ENCODE peak calls at places on chromosomes 16 and 17, in seven cellular contexts. One of them, this sample, is unnamed.

GRCh38 chr16:23174622-23175021 is 7.9 kb upstream of the SCNN1G start:
- DNase-seq in nephron progenitor cell: peak
- DNase-seq in body of pancreas: no peak
- DNase-seq in AG09309: no peak
- DNase-seq in B cell: no peak
- DNase-seq in PC-3: peak
- DNase-seq in neural crest cell: no peak
- DNase-seq in this sample: no peak

GRCh38 chr16:4109250-4109736 is 6.9 kb downstream of the ADCY9 start:
- DNase-seq in AG09309: no peak
- DNase-seq in body of pancreas: peak
- DNase-seq in B cell: no peak
- DNase-seq in PC-3: no peak
- DNase-seq in nephron progenitor cell: no peak
- DNase-seq in neural crest cell: no peak
- DNase-seq in this sample: no peak

GRCh38 chr16:46747777-46748651 is at the start of gene MYLK3:
- DNase-seq in nephron progenitor cell: no peak
- DNase-seq in AG09309: no peak
- DNase-seq in neural crest cell: no peak
- DNase-seq in B cell: no peak
- DNase-seq in body of pancreas: no peak
- DNase-seq in PC-3: no peak
- DNase-seq in this sample: no peak

GRCh38 chr16:30474062-30474452 is 1.5 kb downstream of the ITGAL start:
- DNase-seq in B cell: no peak
- DNase-seq in PC-3: no peak
- DNase-seq in neural crest cell: no peak
- DNase-seq in nephron progenitor cell: no peak
- DNase-seq in AG09309: no peak
- DNase-seq in body of pancreas: no peak
- DNase-seq in this sample: no peak

GRCh38 chr16:78257376-78257728 is 157.9 kb downstream of the WWOX start:
- DNase-seq in AG09309: no peak
- DNase-seq in PC-3: no peak
- DNase-seq in neural crest cell: no peak
- DNase-seq in B cell: no peak
- DNase-seq in nephron progenitor cell: peak
- DNase-seq in body of pancreas: no peak
- DNase-seq in this sample: no peak

GRCh38 chr17:65797101-65797500 is 235.7 kb upstream of the AXIN2 start:
- DNase-seq in neural crest cell: no peak
- DNase-seq in B cell: no peak
- DNase-seq in PC-3: no peak
- DNase-seq in nephron progenitor cell: no peak
- DNase-seq in body of pancreas: no peak
- DNase-seq in AG09309: no peak
- DNase-seq in this sample: no peak

GRCh38 chr16:30659507-30660423 is 1.5 kb downstream of the FBRS start:
- DNase-seq in AG09309: no peak
- DNase-seq in B cell: peak
- DNase-seq in body of pancreas: no peak
- DNase-seq in neural crest cell: no peak
- DNase-seq in nephron progenitor cell: peak
- DNase-seq in PC-3: no peak
- DNase-seq in this sample: peak

GRCh38 chr17:70187383-70187782 is 18.1 kb downstream of the KCNJ2 start:
- DNase-seq in neural crest cell: no peak
- DNase-seq in PC-3: peak
- DNase-seq in AG09309: no peak
- DNase-seq in body of pancreas: no peak
- DNase-seq in nephron progenitor cell: no peak
- DNase-seq in B cell: no peak
- DNase-seq in this sample: no peak

GRCh38 chr16:9797306-9797705 is 384.9 kb downstream of the GRIN2A start:
- DNase-seq in B cell: no peak
- DNase-seq in AG09309: peak
- DNase-seq in neural crest cell: no peak
- DNase-seq in PC-3: peak
- DNase-seq in nephron progenitor cell: no peak
- DNase-seq in body of pancreas: no peak
- DNase-seq in this sample: peak

GRCh38 chr16:24800586-24800985 is 45.2 kb upstream of the SLC5A11 start:
- DNase-seq in B cell: no peak
- DNase-seq in neural crest cell: no peak
- DNase-seq in body of pancreas: no peak
- DNase-seq in nephron progenitor cell: no peak
- DNase-seq in PC-3: peak
- DNase-seq in AG09309: no peak
- DNase-seq in this sample: peak

GRCh38 chr16:4006441-4006989 is 109.7 kb downstream of the ADCY9 start:
- DNase-seq in nephron progenitor cell: no peak
- DNase-seq in body of pancreas: no peak
- DNase-seq in B cell: no peak
- DNase-seq in neural crest cell: no peak
- DNase-seq in AG09309: no peak
- DNase-seq in PC-3: no peak
- DNase-seq in this sample: no peak

GRCh38 chr16:48409839-48410610 is 24.8 kb upstream of the SIAH1 start:
- DNase-seq in body of pancreas: peak
- DNase-seq in AG09309: peak
- DNase-seq in PC-3: peak
- DNase-seq in B cell: no peak
- DNase-seq in nephron progenitor cell: no peak
- DNase-seq in neural crest cell: no peak
- DNase-seq in this sample: peak

GRCh38 chr17:35523296-35523695 is 14.2 kb downstream of the SLFN12L start:
- DNase-seq in AG09309: no peak
- DNase-seq in PC-3: no peak
- DNase-seq in neural crest cell: no peak
- DNase-seq in body of pancreas: no peak
- DNase-seq in B cell: no peak
- DNase-seq in nephron progenitor cell: no peak
- DNase-seq in this sample: no peak

GRCh38 chr17:78541488-78542237 is 35.5 kb downstream of the DNAH17 start:
- DNase-seq in AG09309: no peak
- DNase-seq in neural crest cell: no peak
- DNase-seq in PC-3: peak
- DNase-seq in nephron progenitor cell: no peak
- DNase-seq in body of pancreas: peak
- DNase-seq in B cell: no peak
- DNase-seq in this sample: peak

GRCh38 chr17:58415371-58416055 is 1.8 kb downstream of the RNF43 start:
- DNase-seq in PC-3: peak
- DNase-seq in AG09309: no peak
- DNase-seq in nephron progenitor cell: peak
- DNase-seq in body of pancreas: peak
- DNase-seq in B cell: no peak
- DNase-seq in neural crest cell: peak
- DNase-seq in this sample: peak

GRCh38 chr16:29315916-29316517 is 90.5 kb downstream of the NPIPB11 start:
- DNase-seq in B cell: no peak
- DNase-seq in body of pancreas: no peak
- DNase-seq in neural crest cell: no peak
- DNase-seq in PC-3: peak
- DNase-seq in nephron progenitor cell: no peak
- DNase-seq in AG09309: no peak
- DNase-seq in this sample: peak

GRCh38 chr17:28724500-28725165 is 1.4 kb downstream of the TLCD1 start:
- DNase-seq in PC-3: no peak
- DNase-seq in neural crest cell: no peak
- DNase-seq in body of pancreas: no peak
- DNase-seq in B cell: no peak
- DNase-seq in AG09309: no peak
- DNase-seq in nephron progenitor cell: no peak
- DNase-seq in this sample: no peak

GRCh38 chr16:70430667-70431536 is 8.0 kb downstream of the ST3GAL2 start:
- DNase-seq in B cell: peak
- DNase-seq in body of pancreas: peak
- DNase-seq in neural crest cell: no peak
- DNase-seq in PC-3: peak
- DNase-seq in AG09309: no peak
- DNase-seq in nephron progenitor cell: peak
- DNase-seq in this sample: no peak

GRCh38 chr16:4358831-4359561 is 7.9 kb upstream of the PAM16 start:
- DNase-seq in neural crest cell: peak
- DNase-seq in nephron progenitor cell: peak
- DNase-seq in PC-3: peak
- DNase-seq in B cell: peak
- DNase-seq in body of pancreas: peak
- DNase-seq in AG09309: no peak
- DNase-seq in this sample: peak

GRCh38 chr16:73565925-73566324 is 518.0 kb upstream of the ZFHX3 start:
- DNase-seq in PC-3: no peak
- DNase-seq in B cell: no peak
- DNase-seq in body of pancreas: no peak
- DNase-seq in AG09309: no peak
- DNase-seq in neural crest cell: no peak
- DNase-seq in nephron progenitor cell: no peak
- DNase-seq in this sample: no peak

GRCh38 chr16:75491876-75492275 is 3.4 kb downstream of the CHST6 start:
- DNase-seq in PC-3: peak
- DNase-seq in B cell: no peak
- DNase-seq in nephron progenitor cell: no peak
- DNase-seq in neural crest cell: no peak
- DNase-seq in body of pancreas: no peak
- DNase-seq in AG09309: no peak
- DNase-seq in this sample: peak
- TF ChIP-seq CTCF in PC-3: peak
- TF ChIP-seq CTCF in B cell: no peak
- TF ChIP-seq CTCF in nephron progenitor cell: no peak
- TF ChIP-seq CTCF in neural crest cell: no peak
- TF ChIP-seq CTCF in body of pancreas: no peak
- TF ChIP-seq CTCF in AG09309: peak
- TF ChIP-seq CTCF in this sample: peak

GRCh38 chr17:42124256-42124655 is 1.7 kb downstream of the HSPB9 start:
- DNase-seq in body of pancreas: no peak
- DNase-seq in PC-3: no peak
- DNase-seq in nephron progenitor cell: no peak
- DNase-seq in B cell: no peak
- DNase-seq in neural crest cell: no peak
- DNase-seq in AG09309: no peak
- DNase-seq in this sample: no peak
- TF ChIP-seq CTCF in body of pancreas: no peak
- TF ChIP-seq CTCF in PC-3: no peak
- TF ChIP-seq CTCF in nephron progenitor cell: no peak
- TF ChIP-seq CTCF in B cell: no peak
- TF ChIP-seq CTCF in neural crest cell: no peak
- TF ChIP-seq CTCF in AG09309: no peak
- TF ChIP-seq CTCF in this sample: peak

DNA sequence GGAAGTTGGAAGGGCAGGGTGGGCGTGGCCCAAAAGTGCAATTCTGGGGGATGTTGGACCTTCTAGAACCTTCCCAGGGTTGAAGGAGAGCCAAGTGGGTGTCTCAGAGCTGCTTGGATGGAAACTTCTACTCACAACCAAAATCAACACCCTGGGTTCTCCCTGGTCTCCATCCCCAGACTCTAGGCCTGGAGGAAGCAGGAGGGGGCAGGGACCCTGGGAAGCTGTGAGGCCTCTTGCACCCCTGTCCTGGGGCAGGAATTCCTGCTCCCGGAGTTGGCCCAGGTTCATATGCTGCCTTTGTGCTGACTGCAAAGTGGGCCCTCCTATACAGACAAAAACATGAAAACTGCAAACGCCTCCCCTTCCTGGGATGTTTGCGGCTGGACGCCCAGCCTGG is 25.1 kb downstream of the TRARG1 start:
- DNase-seq in neural crest cell: no peak
- DNase-seq in body of pancreas: no peak
- DNase-seq in AG09309: no peak
- DNase-seq in B cell: peak
- DNase-seq in PC-3: no peak
- DNase-seq in nephron progenitor cell: no peak
- DNase-seq in this sample: no peak
- TF ChIP-seq CTCF in neural crest cell: no peak
- TF ChIP-seq CTCF in body of pancreas: no peak
- TF ChIP-seq CTCF in AG09309: no peak
- TF ChIP-seq CTCF in B cell: no peak
- TF ChIP-seq CTCF in PC-3: no peak
- TF ChIP-seq CTCF in nephron progenitor cell: no peak
- TF ChIP-seq CTCF in this sample: no peak

DNA sequence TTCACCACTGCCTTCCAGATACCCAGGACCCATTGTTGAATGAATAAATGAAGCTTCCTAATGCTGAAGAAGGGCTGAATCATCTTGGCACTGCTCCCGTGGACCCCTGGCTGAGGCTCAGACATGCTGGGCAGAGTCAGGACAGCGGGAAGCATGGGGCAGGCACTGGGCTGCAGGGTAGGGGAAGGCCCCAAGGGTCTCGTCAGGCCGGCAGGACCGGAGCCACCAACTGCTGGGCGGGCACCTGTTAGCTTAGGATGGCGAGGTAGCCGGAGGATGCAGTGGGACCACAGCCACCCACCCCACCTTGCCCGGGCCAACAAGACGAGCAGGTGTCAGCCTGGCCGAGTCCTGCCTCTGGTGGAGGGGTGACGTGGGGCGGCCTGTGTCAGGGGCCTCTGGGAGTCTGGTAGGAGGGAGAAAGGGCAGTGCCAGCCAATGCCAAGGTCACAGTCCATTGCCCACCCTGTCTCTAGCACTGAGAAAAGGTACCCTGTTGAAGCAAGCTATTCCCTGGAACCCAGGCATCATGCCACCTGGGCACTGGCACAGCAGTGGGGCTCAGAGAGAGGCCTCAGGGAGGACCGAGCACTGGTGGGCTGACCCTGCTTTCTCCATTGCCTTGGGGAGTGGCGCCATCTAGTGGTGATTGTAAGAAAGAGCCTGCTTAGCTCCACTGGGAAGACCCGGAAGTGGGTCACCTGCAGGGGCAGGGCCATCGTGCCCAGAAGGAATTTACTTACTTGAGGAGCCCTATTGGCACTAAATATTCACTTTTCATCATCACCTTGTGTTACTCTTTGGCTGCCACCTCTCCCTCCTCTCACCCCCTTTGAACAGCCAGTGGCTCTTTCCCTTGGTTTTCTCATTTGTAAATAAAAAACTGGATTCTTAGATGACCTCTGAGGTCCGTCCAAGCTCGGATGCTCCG is 3.0 kb upstream of the DLX3 start:
- DNase-seq in PC-3: peak
- DNase-seq in nephron progenitor cell: peak
- DNase-seq in B cell: peak
- DNase-seq in body of pancreas: peak
- DNase-seq in neural crest cell: peak
- DNase-seq in AG09309: peak
- DNase-seq in this sample: peak
- TF ChIP-seq CTCF in PC-3: peak
- TF ChIP-seq CTCF in nephron progenitor cell: peak
- TF ChIP-seq CTCF in B cell: peak
- TF ChIP-seq CTCF in body of pancreas: peak
- TF ChIP-seq CTCF in neural crest cell: peak
- TF ChIP-seq CTCF in AG09309: peak
- TF ChIP-seq CTCF in this sample: peak

GRCh38 chr17:73478768-73479424 is 165.3 kb downstream of the SDK2 start:
- DNase-seq in PC-3: peak
- DNase-seq in AG09309: no peak
- DNase-seq in neural crest cell: no peak
- DNase-seq in body of pancreas: no peak
- DNase-seq in B cell: no peak
- DNase-seq in nephron progenitor cell: no peak
- DNase-seq in this sample: peak
- TF ChIP-seq CTCF in PC-3: peak
- TF ChIP-seq CTCF in AG09309: no peak
- TF ChIP-seq CTCF in neural crest cell: no peak
- TF ChIP-seq CTCF in body of pancreas: no peak
- TF ChIP-seq CTCF in B cell: no peak
- TF ChIP-seq CTCF in nephron progenitor cell: peak
- TF ChIP-seq CTCF in this sample: no peak

This sample was measured in Calu3.